ENCODE peak calls at places on chromosomes 4 and X, in eight cellular contexts. One of them, this sample, is unnamed.
A peak's percentile ranks its signal among the peaks of the same experiment; 100 is the strongest.

GRCh38 chr4:152591361-152591760 is 55.5 kb upstream of the FBXW7 start:
- DNase-seq in bronchial epithelial cell: peak; percentile 65
- DNase-seq in HFFc6: no peak
- DNase-seq in activated naive CD4-positive, alpha-beta T cell: peak; percentile 10
- DNase-seq in neural crest cell: peak; percentile 50
- DNase-seq in AG10803: peak; percentile 31
- DNase-seq in mucosa of descending colon: peak; percentile 62
- DNase-seq in naive B cell: no peak
- DNase-seq in this sample: peak; percentile 62

GRCh38 chr4:128663325-128663724 is 146.2 kb upstream of the JADE1 start:
- DNase-seq in bronchial epithelial cell: no peak
- DNase-seq in HFFc6: no peak
- DNase-seq in activated naive CD4-positive, alpha-beta T cell: no peak
- DNase-seq in neural crest cell: no peak
- DNase-seq in AG10803: no peak
- DNase-seq in mucosa of descending colon: no peak
- DNase-seq in naive B cell: no peak
- DNase-seq in this sample: no peak

GRCh38 chrX:110667706-110668105 is 127.9 kb downstream of the CHRDL1 start:
- DNase-seq in bronchial epithelial cell: no peak
- DNase-seq in HFFc6: no peak
- DNase-seq in activated naive CD4-positive, alpha-beta T cell: no peak
- DNase-seq in neural crest cell: peak; percentile 13
- DNase-seq in AG10803: no peak
- DNase-seq in mucosa of descending colon: no peak
- DNase-seq in naive B cell: no peak
- DNase-seq in this sample: no peak

GRCh38 chr4:1554876-1555265 is 129.2 kb downstream of the FAM53A start:
- DNase-seq in bronchial epithelial cell: no peak
- DNase-seq in HFFc6: no peak
- DNase-seq in activated naive CD4-positive, alpha-beta T cell: no peak
- DNase-seq in neural crest cell: no peak
- DNase-seq in AG10803: no peak
- DNase-seq in mucosa of descending colon: no peak
- DNase-seq in naive B cell: no peak
- DNase-seq in this sample: no peak

GRCh38 chr4:99572527-99573240 is 1.9 kb upstream of the MTTP start:
- DNase-seq in bronchial epithelial cell: peak; percentile 72
- DNase-seq in HFFc6: no peak
- DNase-seq in activated naive CD4-positive, alpha-beta T cell: no peak
- DNase-seq in neural crest cell: no peak
- DNase-seq in AG10803: no peak
- DNase-seq in mucosa of descending colon: no peak
- DNase-seq in naive B cell: no peak
- DNase-seq in this sample: no peak

GRCh38 chrX:21847342-21847741 is 7.9 kb downstream of the MBTPS2 start:
- DNase-seq in bronchial epithelial cell: no peak
- DNase-seq in HFFc6: no peak
- DNase-seq in activated naive CD4-positive, alpha-beta T cell: no peak
- DNase-seq in neural crest cell: no peak
- DNase-seq in AG10803: no peak
- DNase-seq in mucosa of descending colon: no peak
- DNase-seq in naive B cell: no peak
- DNase-seq in this sample: no peak

GRCh38 chr4:152308925-152309324 is 227.0 kb downstream of the FBXW7 start:
- DNase-seq in bronchial epithelial cell: no peak
- DNase-seq in HFFc6: no peak
- DNase-seq in activated naive CD4-positive, alpha-beta T cell: no peak
- DNase-seq in neural crest cell: no peak
- DNase-seq in AG10803: no peak
- DNase-seq in mucosa of descending colon: no peak
- DNase-seq in naive B cell: no peak
- DNase-seq in this sample: no peak

GRCh38 chr4:185717018-185717726 is 94.8 kb downstream of the SORBS2 start:
- DNase-seq in bronchial epithelial cell: no peak
- DNase-seq in HFFc6: no peak
- DNase-seq in activated naive CD4-positive, alpha-beta T cell: no peak
- DNase-seq in neural crest cell: no peak
- DNase-seq in AG10803: no peak
- DNase-seq in mucosa of descending colon: no peak
- DNase-seq in naive B cell: no peak
- DNase-seq in this sample: no peak

GRCh38 chr4:124804584-124804983 is 92.1 kb upstream of the ANKRD50 start:
- DNase-seq in bronchial epithelial cell: no peak
- DNase-seq in HFFc6: no peak
- DNase-seq in activated naive CD4-positive, alpha-beta T cell: no peak
- DNase-seq in neural crest cell: no peak
- DNase-seq in AG10803: peak; percentile 8
- DNase-seq in mucosa of descending colon: no peak
- DNase-seq in naive B cell: no peak
- DNase-seq in this sample: no peak

GRCh38 chrX:39974228-39974627 is 123.5 kb downstream of the BCOR start:
- DNase-seq in bronchial epithelial cell: no peak
- DNase-seq in HFFc6: no peak
- DNase-seq in activated naive CD4-positive, alpha-beta T cell: no peak
- DNase-seq in neural crest cell: no peak
- DNase-seq in AG10803: no peak
- DNase-seq in mucosa of descending colon: no peak
- DNase-seq in naive B cell: no peak
- DNase-seq in this sample: no peak